ENCODE peak calls at places on chromosomes 6 and 20, in five cellular contexts. S is T1000, G is NCI-H1417, T is OCI-M1, Q is NCI-H446 treated with DMSO at 0.1 percent for 48 hours. E is an unnamed sample.

GRCh38 chr20:33465536-33466302 is 22.2 kb upstream of the SNTA1 start:
- DNase-seq in S (no peak), G (no peak), T (no peak), Q (peak), E (no peak)

GRCh38 chr6:2890981-2891767 is 11.9 kb downstream of the SERPINB9 start:
- DNase-seq in S (no peak), G (no peak), T (no peak), Q (no peak), E (no peak)

GRCh38 chr6:159880412-159880811 is 10.4 kb upstream of the MAS1 start:
- DNase-seq in S (no peak), G (no peak), T (no peak), Q (no peak), E (no peak)

GRCh38 chr6:56984374-56984773 is 29.5 kb downstream of the BEND6 start:
- DNase-seq in S (no peak), G (peak), T (peak), Q (no peak), E (no peak)

GRCh38 chr6:161257778-161258457 is 15.9 kb downstream of the AGPAT4 start:
- DNase-seq in S (peak), G (no peak), T (no peak), Q (peak), E (no peak)

GRCh38 chr6:42744351-42744890 is 1.5 kb downstream of the TBCC start:
- DNase-seq in S (no peak), G (no peak), T (no peak), Q (no peak), E (no peak)

GRCh38 chr6:2725999-2726567 is 24.6 kb downstream of the MYLK4 start:
- DNase-seq in S (no peak), G (no peak), T (peak), Q (no peak), E (no peak)

GRCh38 chr6:25100288-25100687 is 164.5 kb upstream of the RIPOR2 start:
- DNase-seq in S (no peak), G (no peak), T (no peak), Q (no peak), E (no peak)

GRCh38 chr6:138004423-138005287 is 102.6 kb downstream of the PERP start:
- DNase-seq in S (no peak), G (peak), T (peak), Q (no peak), E (no peak)

GRCh38 chr6:111692327-111693164 is 86.9 kb upstream of the TRAF3IP2 start:
- DNase-seq in S (no peak), G (no peak), T (no peak), Q (no peak), E (no peak)

GRCh38 chr20:64069614-64070243 is 6.7 kb downstream of the TCEA2 start:
- DNase-seq in S (no peak), G (no peak), T (peak), Q (no peak), E (no peak)

GRCh38 chr6:5464096-5464885 is 203.0 kb downstream of the FARS2 start:
- DNase-seq in S (no peak), G (no peak), T (no peak), Q (no peak), E (no peak)

GRCh38 chr6:35568967-35569606 is 56.4 kb upstream of the TULP1 start:
- DNase-seq in S (no peak), G (no peak), T (peak), Q (peak), E (no peak)

GRCh38 chr20:34345426-34345757 is 17.7 kb upstream of the ITCH start:
- DNase-seq in S (no peak), G (no peak), T (no peak), Q (no peak), E (no peak)

GRCh38 chr6:127031511-127031910 is 87.0 kb upstream of the RSPO3 start:
- DNase-seq in S (no peak), G (no peak), T (no peak), Q (no peak), E (no peak)